ENCODE peak calls at places on chromosomes 16 and 17, in ten cellular contexts. One of them, this sample, is unnamed.

GRCh38 chr16:86142801-86143236 is 243.9 kb downstream of the IRF8 start:
- DNase-seq in SK-N-SH: no peak
- DNase-seq in WTC11: no peak
- DNase-seq in GM10248: no peak
- DNase-seq in AG04450: no peak
- DNase-seq in omental fat pad: no peak
- DNase-seq in PC-9: no peak
- DNase-seq in adrenal gland: no peak
- DNase-seq in heart left ventricle: no peak
- DNase-seq in HFFc6: no peak
- DNase-seq in this sample: no peak

GRCh38 chr16:81143921-81144471 is 47.8 kb upstream of the GCSH start:
- DNase-seq in GM10248: no peak
- DNase-seq in omental fat pad: no peak
- DNase-seq in PC-9: peak
- DNase-seq in HFFc6: no peak
- DNase-seq in adrenal gland: no peak
- DNase-seq in AG04450: no peak
- DNase-seq in SK-N-SH: no peak
- DNase-seq in heart left ventricle: no peak
- DNase-seq in WTC11: no peak
- DNase-seq in this sample: peak

GRCh38 chr17:35947156-35947585 is 3.7 kb upstream of the LYZL6 start:
- DNase-seq in WTC11: peak
- DNase-seq in GM10248: peak
- DNase-seq in AG04450: no peak
- DNase-seq in HFFc6: peak
- DNase-seq in omental fat pad: no peak
- DNase-seq in heart left ventricle: no peak
- DNase-seq in SK-N-SH: peak
- DNase-seq in adrenal gland: peak
- DNase-seq in PC-9: no peak
- DNase-seq in this sample: peak

GRCh38 chr16:72094266-72094610 is 591 bp downstream of the DHX38 start:
- DNase-seq in HFFc6: peak
- DNase-seq in omental fat pad: no peak
- DNase-seq in adrenal gland: no peak
- DNase-seq in WTC11: no peak
- DNase-seq in GM10248: no peak
- DNase-seq in SK-N-SH: no peak
- DNase-seq in AG04450: no peak
- DNase-seq in PC-9: no peak
- DNase-seq in heart left ventricle: no peak
- DNase-seq in this sample: no peak

GRCh38 chr16:20956319-20956718 is 55.7 kb downstream of the LYRM1 start:
- DNase-seq in SK-N-SH: no peak
- DNase-seq in HFFc6: peak
- DNase-seq in PC-9: no peak
- DNase-seq in adrenal gland: no peak
- DNase-seq in heart left ventricle: no peak
- DNase-seq in omental fat pad: no peak
- DNase-seq in WTC11: no peak
- DNase-seq in GM10248: no peak
- DNase-seq in AG04450: no peak
- DNase-seq in this sample: no peak

GRCh38 chr16:75218256-75219076 is at the start of gene CTRB1:
- DNase-seq in WTC11: no peak
- DNase-seq in AG04450: no peak
- DNase-seq in HFFc6: no peak
- DNase-seq in omental fat pad: no peak
- DNase-seq in adrenal gland: peak
- DNase-seq in GM10248: peak
- DNase-seq in SK-N-SH: peak
- DNase-seq in heart left ventricle: no peak
- DNase-seq in PC-9: no peak
- DNase-seq in this sample: no peak

GRCh38 chr17:38761612-38762011 is 9.1 kb downstream of the PSMB3 start:
- DNase-seq in PC-9: no peak
- DNase-seq in GM10248: no peak
- DNase-seq in WTC11: peak
- DNase-seq in HFFc6: peak
- DNase-seq in SK-N-SH: peak
- DNase-seq in AG04450: no peak
- DNase-seq in heart left ventricle: no peak
- DNase-seq in adrenal gland: no peak
- DNase-seq in omental fat pad: no peak
- DNase-seq in this sample: no peak

GRCh38 chr17:488993-489757 is 136.6 kb upstream of the RPH3AL start:
- DNase-seq in adrenal gland: no peak
- DNase-seq in heart left ventricle: peak
- DNase-seq in GM10248: no peak
- DNase-seq in HFFc6: no peak
- DNase-seq in omental fat pad: no peak
- DNase-seq in WTC11: peak
- DNase-seq in PC-9: no peak
- DNase-seq in AG04450: no peak
- DNase-seq in SK-N-SH: peak
- DNase-seq in this sample: no peak

GRCh38 chr16:31099860-31100638 is 5.5 kb upstream of the VKORC1 start:
- DNase-seq in WTC11: no peak
- DNase-seq in omental fat pad: no peak
- DNase-seq in GM10248: no peak
- DNase-seq in SK-N-SH: no peak
- DNase-seq in heart left ventricle: no peak
- DNase-seq in adrenal gland: no peak
- DNase-seq in AG04450: no peak
- DNase-seq in PC-9: no peak
- DNase-seq in HFFc6: peak
- DNase-seq in this sample: no peak

GRCh38 chr16:89287777-89288576 is 70.5 kb downstream of the ZNF778 start:
- DNase-seq in adrenal gland: no peak
- DNase-seq in GM10248: no peak
- DNase-seq in PC-9: no peak
- DNase-seq in HFFc6: no peak
- DNase-seq in WTC11: no peak
- DNase-seq in SK-N-SH: no peak
- DNase-seq in AG04450: no peak
- DNase-seq in omental fat pad: no peak
- DNase-seq in heart left ventricle: no peak
- DNase-seq in this sample: no peak

GRCh38 chr16:87764600-87765472 is 950 bp downstream of the KLHDC4 start:
- DNase-seq in PC-9: no peak
- DNase-seq in WTC11: no peak
- DNase-seq in heart left ventricle: no peak
- DNase-seq in AG04450: no peak
- DNase-seq in adrenal gland: no peak
- DNase-seq in omental fat pad: no peak
- DNase-seq in HFFc6: no peak
- DNase-seq in SK-N-SH: peak
- DNase-seq in GM10248: no peak
- DNase-seq in this sample: no peak

GRCh38 chr16:58329147-58329546 is 34.3 kb upstream of the PRSS54 start:
- DNase-seq in HFFc6: peak
- DNase-seq in omental fat pad: no peak
- DNase-seq in AG04450: no peak
- DNase-seq in adrenal gland: peak
- DNase-seq in heart left ventricle: no peak
- DNase-seq in SK-N-SH: no peak
- DNase-seq in PC-9: peak
- DNase-seq in GM10248: no peak
- DNase-seq in WTC11: no peak
- DNase-seq in this sample: peak

GRCh38 chr16:28951410-28951943 is 740 bp downstream of the NFATC2IP start:
- DNase-seq in adrenal gland: peak
- DNase-seq in WTC11: peak
- DNase-seq in AG04450: no peak
- DNase-seq in GM10248: no peak
- DNase-seq in heart left ventricle: no peak
- DNase-seq in omental fat pad: no peak
- DNase-seq in HFFc6: no peak
- DNase-seq in SK-N-SH: no peak
- DNase-seq in PC-9: no peak
- DNase-seq in this sample: no peak

GRCh38 chr17:80481284-80482057 is 5.1 kb upstream of the NPTX1 start:
- DNase-seq in PC-9: no peak
- DNase-seq in heart left ventricle: no peak
- DNase-seq in SK-N-SH: no peak
- DNase-seq in GM10248: no peak
- DNase-seq in omental fat pad: no peak
- DNase-seq in WTC11: no peak
- DNase-seq in adrenal gland: peak
- DNase-seq in AG04450: no peak
- DNase-seq in HFFc6: no peak
- DNase-seq in this sample: no peak

GRCh38 chr17:44610871-44611270 is 45.4 kb upstream of the MEIOC start:
- DNase-seq in WTC11: no peak
- DNase-seq in GM10248: no peak
- DNase-seq in omental fat pad: no peak
- DNase-seq in PC-9: no peak
- DNase-seq in HFFc6: peak
- DNase-seq in SK-N-SH: no peak
- DNase-seq in AG04450: no peak
- DNase-seq in adrenal gland: no peak
- DNase-seq in heart left ventricle: no peak
- DNase-seq in this sample: no peak

GRCh38 chr17:57401556-57402488 is 145.5 kb downstream of the MSI2 start:
- DNase-seq in adrenal gland: no peak
- DNase-seq in PC-9: no peak
- DNase-seq in HFFc6: no peak
- DNase-seq in AG04450: no peak
- DNase-seq in omental fat pad: no peak
- DNase-seq in heart left ventricle: no peak
- DNase-seq in GM10248: peak
- DNase-seq in WTC11: peak
- DNase-seq in SK-N-SH: peak
- DNase-seq in this sample: no peak
- TF ChIP-seq CTCF in adrenal gland: no peak
- TF ChIP-seq CTCF in PC-9: no peak
- TF ChIP-seq CTCF in HFFc6: no peak
- TF ChIP-seq CTCF in AG04450: no peak
- TF ChIP-seq CTCF in omental fat pad: no peak
- TF ChIP-seq CTCF in heart left ventricle: no peak
- TF ChIP-seq CTCF in GM10248: no peak
- TF ChIP-seq CTCF in WTC11: no peak
- TF ChIP-seq CTCF in SK-N-SH: peak
- TF ChIP-seq CTCF in this sample: peak

DNA sequence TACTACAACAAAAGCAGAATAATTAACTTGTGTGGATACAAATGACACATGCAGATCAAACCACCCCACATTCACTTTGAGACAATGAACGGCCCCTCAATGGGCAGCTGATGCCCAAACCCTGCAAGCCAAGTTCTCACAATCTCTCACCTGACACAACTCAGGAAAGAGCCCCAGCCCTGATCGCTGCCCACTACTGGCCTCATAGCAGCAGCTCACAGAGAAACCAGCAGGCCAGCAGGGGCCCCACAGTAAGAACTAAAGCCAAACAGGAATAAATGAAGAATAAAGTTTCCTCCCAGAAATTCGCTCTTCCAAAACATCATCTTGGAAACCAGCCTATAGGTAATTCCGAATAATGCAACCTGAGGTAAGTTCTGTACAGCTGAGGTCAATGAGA is 7.7 kb downstream of the AKTIP start:
- DNase-seq in PC-9: no peak
- DNase-seq in GM10248: no peak
- DNase-seq in WTC11: peak
- DNase-seq in heart left ventricle: no peak
- DNase-seq in SK-N-SH: no peak
- DNase-seq in omental fat pad: no peak
- DNase-seq in HFFc6: no peak
- DNase-seq in AG04450: no peak
- DNase-seq in adrenal gland: no peak
- DNase-seq in this sample: no peak
- TF ChIP-seq CTCF in PC-9: no peak
- TF ChIP-seq CTCF in GM10248: no peak
- TF ChIP-seq CTCF in WTC11: no peak
- TF ChIP-seq CTCF in heart left ventricle: no peak
- TF ChIP-seq CTCF in SK-N-SH: peak
- TF ChIP-seq CTCF in omental fat pad: no peak
- TF ChIP-seq CTCF in HFFc6: peak
- TF ChIP-seq CTCF in AG04450: no peak
- TF ChIP-seq CTCF in adrenal gland: no peak
- TF ChIP-seq CTCF in this sample: peak

GRCh38 chr16:82631701-82632685 is 5.2 kb downstream of the CDH13 start:
- DNase-seq in AG04450: no peak
- DNase-seq in PC-9: no peak
- DNase-seq in GM10248: no peak
- DNase-seq in adrenal gland: no peak
- DNase-seq in heart left ventricle: no peak
- DNase-seq in WTC11: peak
- DNase-seq in HFFc6: no peak
- DNase-seq in omental fat pad: no peak
- DNase-seq in SK-N-SH: peak
- DNase-seq in this sample: no peak
- TF ChIP-seq CTCF in AG04450: peak
- TF ChIP-seq CTCF in PC-9: no peak
- TF ChIP-seq CTCF in GM10248: no peak
- TF ChIP-seq CTCF in adrenal gland: no peak
- TF ChIP-seq CTCF in heart left ventricle: no peak
- TF ChIP-seq CTCF in WTC11: no peak
- TF ChIP-seq CTCF in HFFc6: peak
- TF ChIP-seq CTCF in omental fat pad: no peak
- TF ChIP-seq CTCF in SK-N-SH: peak
- TF ChIP-seq CTCF in this sample: peak

GRCh38 chr17:17983376-17983775 is 10.7 kb downstream of the DRC3 start:
- DNase-seq in omental fat pad: no peak
- DNase-seq in SK-N-SH: no peak
- DNase-seq in adrenal gland: no peak
- DNase-seq in WTC11: no peak
- DNase-seq in HFFc6: no peak
- DNase-seq in GM10248: no peak
- DNase-seq in PC-9: no peak
- DNase-seq in heart left ventricle: no peak
- DNase-seq in AG04450: no peak
- DNase-seq in this sample: no peak

GRCh38 chr17:17985153-17985552 is 12.5 kb downstream of the DRC3 start:
- DNase-seq in GM10248: no peak
- DNase-seq in WTC11: no peak
- DNase-seq in omental fat pad: no peak
- DNase-seq in AG04450: no peak
- DNase-seq in SK-N-SH: no peak
- DNase-seq in PC-9: no peak
- DNase-seq in heart left ventricle: no peak
- DNase-seq in adrenal gland: no peak
- DNase-seq in HFFc6: no peak
- DNase-seq in this sample: no peak

GRCh38 chr17:17983776-17984175 is 11.1 kb downstream of the DRC3 start:
- DNase-seq in PC-9: no peak
- DNase-seq in AG04450: no peak
- DNase-seq in omental fat pad: no peak
- DNase-seq in heart left ventricle: no peak
- DNase-seq in adrenal gland: no peak
- DNase-seq in GM10248: no peak
- DNase-seq in HFFc6: no peak
- DNase-seq in SK-N-SH: no peak
- DNase-seq in WTC11: no peak
- DNase-seq in this sample: no peak

GRCh38 chr17:17987187-17987896 is 14.7 kb downstream of the DRC3 start:
- DNase-seq in AG04450: no peak
- DNase-seq in HFFc6: no peak
- DNase-seq in GM10248: no peak
- DNase-seq in PC-9: no peak
- DNase-seq in heart left ventricle: no peak
- DNase-seq in adrenal gland: no peak
- DNase-seq in WTC11: no peak
- DNase-seq in omental fat pad: no peak
- DNase-seq in SK-N-SH: no peak
- DNase-seq in this sample: no peak

GRCh38 chr17:17985555-17985954 is 12.9 kb downstream of the DRC3 start:
- DNase-seq in PC-9: no peak
- DNase-seq in HFFc6: no peak
- DNase-seq in WTC11: no peak
- DNase-seq in GM10248: peak
- DNase-seq in heart left ventricle: no peak
- DNase-seq in omental fat pad: no peak
- DNase-seq in SK-N-SH: peak
- DNase-seq in AG04450: no peak
- DNase-seq in adrenal gland: no peak
- DNase-seq in this sample: no peak
- TF ChIP-seq CTCF in PC-9: peak
- TF ChIP-seq CTCF in HFFc6: peak
- TF ChIP-seq CTCF in WTC11: peak
- TF ChIP-seq CTCF in GM10248: peak
- TF ChIP-seq CTCF in heart left ventricle: no peak
- TF ChIP-seq CTCF in omental fat pad: no peak
- TF ChIP-seq CTCF in SK-N-SH: peak
- TF ChIP-seq CTCF in AG04450: peak
- TF ChIP-seq CTCF in adrenal gland: peak
- TF ChIP-seq CTCF in this sample: peak